ENCODE peak calls at places on chromosomes 7 and 10, in ten cellular contexts. O, J, Q, M, Z, C, N, W, G and U are unnamed samples.

GRCh38 chr7:38932509-38933168 is 23.6 kb upstream of the VPS41 start:
- DNase-seq in Q (peak), Z (peak), C (peak), J (peak), O (peak), M (peak), W (peak), G (peak), N (no peak), U (peak)

GRCh38 chr7:148918058-148918596 is 34.0 kb upstream of the EZH2 start:
- DNase-seq in C (no peak), N (no peak), W (no peak), O (no peak), M (no peak), Q (no peak), G (no peak), Z (no peak), J (no peak), U (no peak)

GRCh38 chr7:82423446-82423845 is 20.1 kb downstream of the CACNA2D1 start:
- DNase-seq in C (no peak), N (no peak), Q (no peak), J (no peak), O (no peak), M (no peak), G (no peak), W (no peak), Z (no peak), U (no peak)

GRCh38 chr7:13641699-13642098 is 347.8 kb downstream of the ETV1 start:
- DNase-seq in O (peak), J (no peak), G (no peak), N (no peak), C (no peak), Z (no peak), W (no peak), Q (no peak), M (no peak), U (no peak)

GRCh38 chr10:97000487-97001182 is 168.5 kb downstream of the LCOR start:
- DNase-seq in N (no peak), O (no peak), J (no peak), Z (no peak), C (peak), Q (no peak), M (no peak), W (no peak), G (no peak), U (no peak)

GRCh38 chr10:8088504-8088903 is 34.0 kb downstream of the GATA3 start:
- DNase-seq in C (no peak), Z (no peak), W (no peak), O (no peak), J (no peak), N (peak), M (peak), Q (peak), G (peak), U (no peak)

GRCh38 chr7:3282457-3282856 is 18.6 kb upstream of the SDK1 start:
- DNase-seq in W (no peak), J (no peak), C (peak), M (no peak), N (no peak), G (no peak), Q (no peak), Z (peak), O (peak), U (no peak)

GRCh38 chr7:1403844-1404404 is 55.3 kb downstream of the MICALL2 start:
- DNase-seq in J (no peak), Z (no peak), Q (no peak), G (no peak), O (peak), W (peak), N (no peak), C (no peak), M (no peak), U (peak)

GRCh38 chr10:9545073-9545472 is 1472.6 kb upstream of the CELF2 start:
- DNase-seq in J (no peak), Q (no peak), G (no peak), C (no peak), O (no peak), Z (no peak), W (no peak), M (no peak), N (no peak), U (no peak)

GRCh38 chr7:28440055-28440601 is 27.8 kb downstream of the CREB5 start:
- DNase-seq in M (no peak), J (no peak), C (no peak), Z (no peak), Q (no peak), W (no peak), G (no peak), N (no peak), O (no peak), U (no peak)

GRCh38 chr7:1562611-1563051 is 6.6 kb upstream of the TMEM184A start:
- DNase-seq in J (no peak), Q (no peak), O (no peak), Z (no peak), G (no peak), N (no peak), C (no peak), M (no peak), W (no peak), U (no peak)

GRCh38 chr10:96906864-96907263 is 74.8 kb downstream of the LCOR start:
- DNase-seq in Z (no peak), J (no peak), W (no peak), C (no peak), O (no peak), Q (no peak), M (no peak), N (no peak), G (no peak), U (no peak)

GRCh38 chr7:132655071-132655761 is 78.9 kb upstream of the PLXNA4 start:
- DNase-seq in G (peak), M (peak), J (no peak), Z (peak), O (peak), C (no peak), W (peak), N (peak), Q (peak), U (peak)

GRCh38 chr7:80584778-80585177 is 53.7 kb upstream of the CD36 start:
- DNase-seq in W (peak), Z (no peak), G (no peak), C (peak), O (peak), Q (no peak), J (no peak), M (no peak), N (no peak), U (no peak)